ENCODE peak calls at places on chromosomes 4 and X, in five cellular contexts. N is fibroblast of lung, Y is MM.1S, C is hepatocyte, T is HCT116. R is an unnamed sample. For H3K36me3, the result is how much of the 10 kb centered on the place peaks cover.

GRCh38 chr4:95465010-95465409 is 83.8 kb downstream of the UNC5C start:
- DNase-seq in C (no peak), T (no peak), Y (no peak), N (peak), R (peak)

GRCh38 chr4:142690764-142691163 is 155.3 kb downstream of the INPP4B start:
- DNase-seq in N (no peak), Y (no peak), T (no peak), C (no peak), R (no peak)

GRCh38 chr4:168124008-168124641 is 31.8 kb downstream of the ANXA10 start:
- DNase-seq in C (no peak), N (peak), Y (no peak), T (no peak), R (peak)

GRCh38 chrX:70762285-70762684 is 146.2 kb downstream of the TEX11 start:
- DNase-seq in N (no peak), C (peak), T (peak), Y (no peak), R (no peak)

GRCh38 chr4:135382280-135382679 is 1180.7 kb upstream of the PABPC4L start:
- DNase-seq in N (peak), C (no peak), Y (no peak), T (no peak), R (no peak)

GRCh38 chrX:3748052-3748559 is 34.7 kb upstream of the PRKX start:
- DNase-seq in N (no peak), C (no peak), T (no peak), Y (no peak), R (no peak)

GRCh38 chr4:54400802-54401201 is 171.7 kb downstream of the PDGFRA start:
- DNase-seq in C (peak), Y (no peak), N (peak), T (no peak), R (peak)

GRCh38 chr4:133147365-133147821 is 1.7 kb upstream of the PCDH10 start:
- DNase-seq in Y (no peak), N (no peak), C (peak), T (no peak), R (no peak)

GRCh38 chr4:75745192-75745591 is 20.8 kb downstream of the USO1 start:
- DNase-seq in Y (no peak), N (peak), T (no peak), C (peak), R (peak)

GRCh38 chrX:110226931-110227330 is 91.0 kb downstream of the AMMECR1 start:
- DNase-seq in T (no peak), Y (no peak), N (peak), C (no peak), R (no peak)

GRCh38 chrX:13167444-13168207 is 123.2 kb upstream of the FAM9C start:
- DNase-seq in T (no peak), C (peak), N (peak), Y (no peak), R (no peak)
- H2AFZ ChIP-seq in T (no peak), C (peak), N (peak), Y (no peak), R (peak)

GRCh38 chr4:73104695-73105094 is 35.2 kb upstream of the COX18 start:
- DNase-seq in C (no peak), N (no peak), T (no peak), Y (no peak), R (no peak)

GRCh38 chr4:73103799-73104503 is 34.4 kb upstream of the COX18 start:
- DNase-seq in T (no peak), N (peak), Y (no peak), C (peak), R (no peak)

GRCh38 chr4:73098713-73099112 is 29.2 kb upstream of the COX18 start:
- DNase-seq in N (no peak), C (no peak), Y (no peak), T (no peak), R (no peak)

DNA sequence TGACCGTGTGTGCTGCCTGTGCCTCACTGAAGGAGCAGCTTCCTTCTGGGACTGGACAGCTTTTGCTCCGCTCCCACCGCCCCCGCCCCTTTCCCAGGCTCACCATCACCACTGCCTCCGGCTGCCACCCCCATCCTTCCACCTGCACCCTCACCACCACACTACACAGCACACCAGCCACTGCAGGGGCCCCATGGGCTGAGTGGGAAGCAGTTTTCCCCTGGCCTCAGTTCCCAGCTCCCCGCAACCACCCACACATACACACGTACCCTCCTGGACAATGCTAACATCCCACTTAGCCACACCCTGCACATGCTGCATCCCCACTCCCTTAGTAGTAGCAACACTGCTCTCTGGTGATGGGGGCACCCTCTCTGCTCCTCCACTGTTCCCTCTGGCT is 29.6 kb upstream of the COX18 start:
- DNase-seq in N (no peak), Y (no peak), T (no peak), C (no peak), R (no peak)
- H3K36me3 ChIP-seq in N (under half), Y (under half), T (under half), C (under half), R (half or more)

GRCh38 chr4:1644906-1645657 is 39.0 kb downstream of the FAM53A start:
- DNase-seq in Y (no peak), N (peak), C (peak), T (no peak), R (peak)
- H2AFZ ChIP-seq in Y (no peak), N (no peak), C (peak), T (no peak), R (peak)

DNA sequence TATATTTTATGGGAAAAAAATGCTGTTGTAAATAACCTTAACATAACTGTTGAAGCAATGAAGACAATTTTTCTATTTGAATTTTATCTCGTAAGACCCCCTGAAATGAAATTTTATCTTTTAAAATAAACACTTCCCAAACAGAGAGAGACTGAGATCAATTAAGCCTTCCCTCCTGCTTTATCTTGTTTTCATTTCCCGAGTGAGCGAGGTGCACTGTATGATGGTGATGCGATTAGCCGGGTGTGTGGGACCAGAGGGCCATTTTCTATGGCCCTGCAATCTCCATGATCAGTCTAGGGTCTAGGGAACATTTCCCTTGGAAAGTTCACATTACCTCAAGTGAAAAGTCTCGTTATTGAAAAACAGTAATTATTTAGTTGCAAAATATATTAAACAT is 134.1 kb upstream of the MID1 start:
- DNase-seq in Y (no peak), N (no peak), C (no peak), T (no peak), R (no peak)
- H3K36me3 ChIP-seq in Y (under half), N (under half), C (under half), T (under half), R (under half)

DNA sequence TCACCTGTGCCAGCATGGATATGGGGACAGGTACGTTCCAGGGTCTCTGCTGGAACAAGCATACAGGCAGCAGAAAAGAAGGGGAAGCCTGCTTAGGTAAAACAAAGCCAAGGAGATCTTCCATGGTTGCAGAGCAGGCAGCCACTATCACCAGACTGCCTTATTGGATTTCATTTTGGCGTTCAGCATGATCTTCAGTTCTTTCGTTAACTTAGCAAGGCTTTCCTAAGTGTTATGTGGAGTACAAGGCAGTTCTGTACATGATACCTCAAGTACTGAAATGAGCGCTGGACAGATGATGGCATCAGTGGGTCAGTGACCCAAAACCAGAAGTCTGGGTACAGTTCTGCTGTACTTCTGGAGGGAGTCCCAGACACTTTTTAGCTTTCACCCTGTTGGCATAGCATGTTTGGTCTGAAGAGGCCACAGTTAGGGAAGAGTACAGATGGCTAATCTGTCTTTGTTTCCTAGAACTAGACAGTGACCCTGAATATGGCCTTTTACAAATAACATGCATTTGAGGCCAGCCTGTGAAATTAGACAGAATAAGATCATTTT is 8.9 kb downstream of the SMIM20 start:
- DNase-seq in C (no peak), N (no peak), Y (no peak), T (no peak), R (no peak)
- H2AFZ ChIP-seq in C (no peak), N (no peak), Y (no peak), T (no peak), R (no peak)

GRCh38 chr4:175824110-175824509 is 12.0 kb upstream of the GPM6A start:
- DNase-seq in T (no peak), C (no peak), N (no peak), Y (no peak), R (no peak)

GRCh38 chr4:175827510-175827909 is 15.4 kb upstream of the GPM6A start:
- DNase-seq in N (no peak), T (no peak), Y (no peak), C (no peak), R (no peak)

GRCh38 chr4:175823015-175823741 is 11.1 kb upstream of the GPM6A start:
- DNase-seq in T (no peak), Y (no peak), C (no peak), N (no peak), R (no peak)
- H3K36me3 ChIP-seq in T (under half), Y (under half), C (under half), N (under half), R (under half)

GRCh38 chrX:46577116-46578005 is 3.8 kb downstream of the CHST7 start:
- DNase-seq in T (no peak), N (peak), Y (no peak), C (no peak), R (peak)

GRCh38 chrX:46575586-46575985 is 2.0 kb downstream of the CHST7 start:
- DNase-seq in C (no peak), Y (no peak), T (no peak), N (no peak), R (peak)

GRCh38 chrX:46576458-46576857 is 2.9 kb downstream of the CHST7 start:
- DNase-seq in Y (no peak), C (no peak), N (peak), T (no peak), R (peak)

GRCh38 chrX:46574941-46575381 is 1.4 kb downstream of the CHST7 start:
- DNase-seq in Y (peak), T (no peak), N (peak), C (peak), R (peak)

GRCh38 chrX:46575991-46576392 is 2.4 kb downstream of the CHST7 start:
- DNase-seq in T (no peak), Y (no peak), C (no peak), N (peak), R (no peak)
- H2AFZ ChIP-seq in T (no peak), Y (no peak), C (no peak), N (no peak), R (no peak)